ENCODE peak calls at places on chromosomes 12 and 14, in nine cellular contexts. W, J, I, B, D, Y, F, S and Z are unnamed samples.

GRCh38 chr12:102441077-102441596 is 39.2 kb downstream of the IGF1 start:
- DNase-seq in B (no peak), D (no peak), Y (no peak), I (no peak), J (no peak), F (no peak), S (no peak), W (no peak), Z (no peak)

GRCh38 chr12:84696281-84696680 is 216.3 kb downstream of the SLC6A15 start:
- DNase-seq in Y (no peak), S (no peak), D (no peak), W (no peak), B (no peak), I (no peak), F (no peak), J (no peak), Z (no peak)

GRCh38 chr12:85206543-85206942 is 73.5 kb upstream of the ALX1 start:
- DNase-seq in D (no peak), I (no peak), B (no peak), S (no peak), Y (no peak), F (no peak), W (no peak), J (no peak), Z (no peak)

GRCh38 chr12:8145754-8146415 is 10.9 kb upstream of the ZNF705A start:
- DNase-seq in S (no peak), J (no peak), B (peak; percentile 78), W (no peak), D (no peak), Y (no peak), I (peak; percentile 43), F (no peak), Z (peak; percentile 37)

GRCh38 chr14:68621400-68622365 is 171.2 kb downstream of the ZFP36L1 start:
- DNase-seq in B (peak; percentile 84), D (no peak), S (no peak), F (no peak), W (no peak), I (peak; percentile 17), Y (no peak), J (no peak), Z (peak; percentile 30)

GRCh38 chr12:120534703-120535655 is 823 bp downstream of the RNF10 start:
- DNase-seq in W (peak; percentile 77), B (no peak), Y (peak; percentile 87), J (peak; percentile 75), I (no peak), S (peak; percentile 36), D (peak; percentile 81), F (peak; percentile 29), Z (peak; percentile 55)

GRCh38 chr12:29616664-29617409 is 119.4 kb upstream of the OVCH1 start:
- DNase-seq in F (no peak), Y (no peak), D (peak; percentile 29), S (no peak), J (no peak), I (no peak), W (peak; percentile 68), B (no peak), Z (no peak)

GRCh38 chr12:123151679-123152454 is 977 bp upstream of the PITPNM2 start:
- DNase-seq in F (no peak), W (no peak), S (no peak), Y (no peak), J (peak; percentile 26), D (no peak), I (no peak), B (no peak), Z (no peak)

GRCh38 chr12:56385873-56386272 is 23.2 kb upstream of the APOF start:
- DNase-seq in I (no peak), D (no peak), Y (no peak), W (peak; percentile 15), F (no peak), B (peak; percentile 55), S (no peak), J (no peak), Z (no peak)

GRCh38 chr12:132471011-132471857 is 18.7 kb upstream of the FBRSL1 start:
- DNase-seq in I (no peak), S (no peak), W (no peak), Y (no peak), B (no peak), J (no peak), F (no peak), D (no peak), Z (no peak)

GRCh38 chr14:74919421-74920165 is 3.5 kb downstream of the RPS6KL1 start:
- DNase-seq in W (no peak), B (no peak), J (no peak), D (no peak), F (no peak), Y (no peak), I (no peak), S (no peak), Z (no peak)

GRCh38 chr14:30610719-30611388 is 11.3 kb upstream of the SCFD1 start:
- DNase-seq in F (no peak), W (peak; percentile 50), I (peak; percentile 49), D (peak; percentile 91), B (no peak), Y (peak; percentile 51), J (peak; percentile 57), S (no peak), Z (peak; percentile 47)

GRCh38 chr12:118034429-118035193 is 18.1 kb downstream of the RFC5 start:
- DNase-seq in F (no peak), D (peak; percentile 24), J (no peak), S (no peak), I (no peak), B (no peak), W (peak; percentile 37), Y (peak; percentile 83), Z (peak; percentile 37)

GRCh38 chr14:74825008-74825407 is 50.9 kb downstream of the PROX2 start:
- DNase-seq in W (no peak), S (no peak), B (no peak), J (no peak), F (no peak), I (no peak), D (peak; percentile 65), Y (peak; percentile 58), Z (no peak)

GRCh38 chr14:98957211-98958047 is 314.6 kb downstream of the BCL11B start:
- DNase-seq in B (peak; percentile 92), S (no peak), I (peak; percentile 86), D (no peak), Y (no peak), W (peak; percentile 87), F (no peak), J (no peak), Z (no peak)

GRCh38 chr12:100566887-100567637 is 6.4 kb upstream of the GAS2L3 start:
- DNase-seq in D (no peak), S (no peak), J (no peak), Y (no peak), B (no peak), I (peak; percentile 41), F (no peak), W (no peak), Z (no peak)

GRCh38 chr12:94617101-94617500 is 33.3 kb downstream of the TMCC3 start:
- DNase-seq in F (no peak), B (no peak), Y (no peak), J (no peak), D (no peak), W (no peak), I (no peak), S (no peak), Z (no peak)

GRCh38 chr14:70018713-70019201 is 139.5 kb downstream of the SMOC1 start:
- DNase-seq in F (no peak), I (no peak), S (no peak), D (no peak), W (no peak), Y (no peak), B (no peak), J (no peak), Z (no peak)

GRCh38 chr12:22974865-22975264 is 349.9 kb downstream of the ETNK1 start:
- DNase-seq in I (no peak), F (no peak), W (peak; percentile 67), J (no peak), B (no peak), Y (peak; percentile 94), S (no peak), D (peak; percentile 83), Z (peak; percentile 66)

GRCh38 chr12:101924647-101925046 is 47.3 kb downstream of the DRAM1 start:
- DNase-seq in W (peak; percentile 39), S (no peak), F (no peak), J (no peak), D (no peak), B (no peak), I (no peak), Y (no peak), Z (no peak)

GRCh38 chr14:105888784-105889665 is 362.6 kb downstream of the TMEM121 start:
- DNase-seq in J (peak; percentile 3), I (no peak), S (no peak), Y (no peak), F (no peak), W (no peak), B (peak; percentile 52), D (no peak), Z (no peak)

GRCh38 chr12:22304341-22304740 is 30.2 kb downstream of the ST8SIA1 start:
- DNase-seq in J (no peak), W (no peak), S (no peak), B (no peak), I (no peak), F (no peak), Y (no peak), D (no peak), Z (no peak)

GRCh38 chr14:66495214-66496098 is 9.3 kb downstream of the CCDC196 start:
- DNase-seq in Y (peak; percentile 80), D (peak; percentile 71), J (peak; percentile 52), S (peak; percentile 34), B (peak; percentile 64), F (no peak), I (peak; percentile 34), W (peak; percentile 46), Z (peak; percentile 27)

GRCh38 chr12:41368006-41368405 is 179.9 kb downstream of the PDZRN4 start:
- DNase-seq in Y (peak; percentile 19), D (no peak), S (no peak), J (no peak), F (no peak), W (no peak), I (no peak), B (no peak), Z (no peak)

GRCh38 chr12:6958609-6959375 is 7.6 kb downstream of the PTPN6 start:
- DNase-seq in B (peak; percentile 72), Y (no peak), I (no peak), S (no peak), W (no peak), J (peak; percentile 82), F (no peak), D (no peak), Z (no peak)

GRCh38 chr12:133081408-133081806 is 684 bp downstream of the ZNF140 start:
- DNase-seq in W (no peak), D (no peak), B (no peak), S (no peak), I (peak; percentile 29), J (peak; percentile 29), Y (no peak), F (no peak), Z (no peak)

GRCh38 chr12:54592316-54592715 is 3.9 kb upstream of the PPP1R1A start:
- DNase-seq in J (no peak), I (no peak), D (no peak), Y (peak; percentile 96), W (no peak), B (no peak), F (no peak), S (no peak), Z (no peak)

GRCh38 chr12:113403435-113404415 is at the start of gene SDS:
- DNase-seq in F (no peak), S (no peak), I (peak; percentile 29), Y (no peak), B (no peak), D (peak; percentile 43), J (no peak), W (no peak), Z (peak; percentile 16)

GRCh38 chr12:89702503-89702902 is 6.1 kb downstream of the ATP2B1 start:
- DNase-seq in D (no peak), F (no peak), I (no peak), J (no peak), B (no peak), W (no peak), S (no peak), Y (no peak), Z (no peak)

GRCh38 chr12:4873947-4874346 is 35.8 kb upstream of the KCNA1 start:
- DNase-seq in Y (no peak), I (no peak), S (no peak), F (no peak), B (no peak), J (no peak), W (no peak), D (no peak), Z (no peak)

GRCh38 chr14:92459479-92460421 is 53.8 kb upstream of the RIN3 start:
- DNase-seq in B (no peak), S (no peak), Y (no peak), D (peak; percentile 76), W (no peak), J (no peak), I (no peak), F (no peak), Z (no peak)